ENCODE peak calls at places on chromosome 12, in four cellular contexts. S is tibial nerve; P is CD8-positive, alpha-beta memory T cell; E is lower lobe of right lung. I is an unnamed sample. For H3K9me3 and H3K36me3, the result is how much of the 10 kb centered on the place peaks cover.

GRCh38 chr12:29561736-29562135 is 64.2 kb upstream of the OVCH1 start:
- DNase-seq in P (no peak), S (no peak), E (no peak), I (no peak)

GRCh38 chr12:49609875-49610154 is 4.4 kb upstream of the FAM186B start:
- DNase-seq in E (no peak), P (no peak), S (no peak), I (no peak)

GRCh38 chr12:6345319-6346071 is 3.6 kb upstream of the TNFRSF1A start:
- DNase-seq in E (no peak), S (no peak), P (no peak), I (no peak)

GRCh38 chr12:27777141-27777540 is 2.9 kb upstream of the KLHL42 start:
- DNase-seq in S (no peak), P (no peak), E (no peak), I (no peak)

GRCh38 chr12:85468356-85469157 is 188.5 kb downstream of the ALX1 start:
- DNase-seq in E (peak), P (peak), S (peak), I (no peak)

GRCh38 chr12:118689793-118690192 is 291.5 kb upstream of the SRRM4 start:
- DNase-seq in E (no peak), S (no peak), P (no peak), I (no peak)

GRCh38 chr12:20018406-20018805 is 349.9 kb upstream of the PDE3A start:
- DNase-seq in E (no peak), S (no peak), P (no peak), I (no peak)

GRCh38 chr12:113159937-113160336 is 10.4 kb downstream of the CFAP73 start:
- DNase-seq in S (no peak), E (no peak), P (no peak), I (no peak)

GRCh38 chr12:78146365-78146772 is 315.7 kb downstream of the NAV3 start:
- DNase-seq in E (no peak), S (no peak), P (no peak), I (no peak)

GRCh38 chr12:121939190-121939589 is 20.8 kb downstream of the CFAP251 start:
- DNase-seq in S (no peak), E (no peak), P (no peak), I (no peak)

GRCh38 chr12:103600967-103601728 is 14.1 kb downstream of the STAB2 start:
- DNase-seq in P (no peak), E (no peak), S (no peak), I (no peak)

GRCh38 chr12:51828951-51829581 is 19.5 kb downstream of the FIGNL2 start:
- DNase-seq in P (no peak), E (no peak), S (no peak), I (no peak)

GRCh38 chr12:106750524-106750923 is 24.0 kb upstream of the RIC8B start:
- DNase-seq in S (no peak), P (no peak), E (no peak), I (no peak)

GRCh38 chr12:60803147-60803546 is 1207.3 kb downstream of the SLC16A7 start:
- DNase-seq in S (no peak), P (no peak), E (no peak), I (no peak)

GRCh38 chr12:99915251-99916082 is 69.3 kb downstream of the ANKS1B start:
- DNase-seq in P (no peak), E (no peak), S (no peak), I (no peak)

GRCh38 chr12:17928708-17929366 is 161.2 kb downstream of the RERGL start:
- DNase-seq in P (no peak), E (no peak), S (no peak), I (no peak)

GRCh38 chr12:102676812-102677211 is 196.4 kb upstream of the IGF1 start:
- DNase-seq in S (no peak), E (no peak), P (no peak), I (no peak)

GRCh38 chr12:32889073-32889760 is 7.4 kb downstream of the PKP2 start:
- DNase-seq in P (no peak), E (no peak), S (no peak), I (no peak)

GRCh38 chr12:49944718-49945117 is 5.8 kb upstream of the AQP2 start:
- DNase-seq in E (no peak), P (no peak), S (no peak), I (no peak)

GRCh38 chr12:11347810-11348209 is 37.6 kb upstream of the PRB4 start:
- DNase-seq in E (no peak), P (no peak), S (no peak), I (no peak)

GRCh38 chr12:122963928-122964240 is 2.4 kb downstream of the ABCB9 start:
- DNase-seq in S (no peak), P (no peak), E (no peak), I (peak)

DNA sequence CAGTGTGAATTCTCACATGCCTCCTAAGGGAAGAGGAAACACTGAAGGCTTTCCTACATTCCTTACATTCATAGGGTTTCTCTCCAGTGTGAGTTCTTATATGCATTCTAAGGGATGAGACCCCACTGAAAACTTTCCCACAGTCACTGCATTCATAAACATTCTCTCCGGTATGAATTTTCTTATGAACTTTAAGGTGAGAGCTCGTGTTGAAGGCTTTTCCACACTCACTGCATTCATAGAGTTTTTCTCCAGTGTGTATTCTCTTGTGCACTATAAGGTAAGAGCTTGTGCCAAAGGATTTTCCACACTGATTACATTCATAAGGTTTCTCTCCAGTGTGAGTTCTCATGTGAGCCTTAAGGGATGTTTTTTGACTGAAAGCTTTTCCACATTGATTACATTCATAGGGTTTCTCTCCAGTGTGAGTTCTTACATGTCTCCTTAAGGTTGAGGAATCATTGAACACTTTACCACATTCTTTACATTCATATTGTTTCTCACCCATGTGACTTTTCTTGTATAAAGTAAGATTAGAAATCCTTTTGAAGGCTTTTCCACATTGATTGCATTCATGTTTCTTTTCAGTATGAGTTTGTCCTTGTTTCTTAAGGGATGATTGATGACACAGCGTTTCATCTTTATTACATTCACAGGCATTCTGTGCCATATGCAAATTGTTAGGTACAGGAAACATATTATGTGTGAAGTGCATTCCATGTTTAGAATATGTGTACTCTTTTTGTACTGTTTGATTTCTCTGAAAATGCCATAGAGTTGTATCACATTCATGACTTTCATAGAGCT is 9.5 kb downstream of the ZNF891 start:
- DNase-seq in S (no peak), E (no peak), P (no peak), I (no peak)
- H3K9me3 ChIP-seq in S (under half), E (half or more), P (half or more), I (half or more)

GRCh38 chr12:885701-886100 is 63.8 kb downstream of the RAD52 start:
- DNase-seq in P (no peak), E (no peak), S (no peak), I (no peak)
- H3K36me3 ChIP-seq in P (half or more), E (half or more), S (under half), I (under half)

GRCh38 chr12:47615711-47616110 is 90.1 kb downstream of the RPAP3 start:
- DNase-seq in S (no peak), P (no peak), E (no peak), I (no peak)

GRCh38 chr12:47609806-47610205 is 96.0 kb downstream of the RPAP3 start:
- DNase-seq in E (no peak), S (no peak), P (no peak), I (no peak)

GRCh38 chr12:47612953-47613352 is 92.9 kb downstream of the RPAP3 start:
- DNase-seq in P (no peak), S (no peak), E (no peak), I (no peak)

GRCh38 chr12:47614521-47614920 is 91.3 kb downstream of the RPAP3 start:
- DNase-seq in E (no peak), P (no peak), S (no peak), I (no peak)

GRCh38 chr12:47610847-47611246 is 95.0 kb downstream of the RPAP3 start:
- DNase-seq in E (no peak), S (no peak), P (no peak), I (no peak)
- H3K9me3 ChIP-seq in E (under half), S (under half), P (under half), I (under half)

GRCh38 chr12:120138366-120138765 is 21.8 kb upstream of the RAB35 start:
- DNase-seq in P (no peak), E (no peak), S (no peak), I (no peak)

GRCh38 chr12:120132863-120133385 is 16.4 kb upstream of the RAB35 start:
- DNase-seq in S (no peak), E (no peak), P (no peak), I (no peak)

GRCh38 chr12:120137833-120138232 is 21.3 kb upstream of the RAB35 start:
- DNase-seq in P (no peak), S (no peak), E (no peak), I (no peak)

GRCh38 chr12:120134307-120134980 is 17.9 kb upstream of the RAB35 start:
- DNase-seq in S (no peak), P (no peak), E (no peak), I (no peak)

DNA sequence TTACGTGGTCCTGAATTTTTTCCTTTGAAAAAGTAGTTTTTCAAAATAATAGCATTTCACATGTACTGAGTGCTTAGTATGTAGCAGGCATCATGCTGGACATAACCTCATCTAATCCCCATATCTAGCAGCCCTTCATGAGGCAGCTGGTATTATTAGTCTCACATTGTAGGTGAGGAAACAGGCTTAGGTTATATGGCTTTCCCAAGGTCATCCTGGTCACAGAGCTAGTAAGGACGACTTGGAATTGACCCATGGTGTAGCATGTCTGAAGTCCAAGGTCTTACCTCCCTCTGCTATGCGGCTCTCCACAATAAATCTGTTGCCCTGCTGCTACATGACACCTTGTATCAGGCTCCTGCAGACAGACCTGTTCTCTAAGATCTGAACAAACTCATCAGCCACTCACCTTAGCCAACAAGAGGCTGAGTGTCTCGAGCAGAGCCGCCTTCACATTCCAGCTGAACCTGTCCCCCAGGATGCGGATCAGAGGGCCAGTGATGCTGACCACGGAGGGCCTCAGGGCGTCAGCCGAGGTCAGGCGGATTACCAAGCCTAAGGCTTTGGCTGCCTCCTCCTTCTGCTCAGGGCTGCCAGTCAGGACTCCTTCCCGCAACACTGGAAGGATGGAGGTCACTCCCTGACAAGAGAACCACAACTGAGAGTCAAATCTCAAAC is 19.7 kb upstream of the RAB35 start:
- DNase-seq in E (no peak), P (no peak), S (no peak), I (no peak)
- H3K36me3 ChIP-seq in E (half or more), P (half or more), S (under half), I (under half)

DNA sequence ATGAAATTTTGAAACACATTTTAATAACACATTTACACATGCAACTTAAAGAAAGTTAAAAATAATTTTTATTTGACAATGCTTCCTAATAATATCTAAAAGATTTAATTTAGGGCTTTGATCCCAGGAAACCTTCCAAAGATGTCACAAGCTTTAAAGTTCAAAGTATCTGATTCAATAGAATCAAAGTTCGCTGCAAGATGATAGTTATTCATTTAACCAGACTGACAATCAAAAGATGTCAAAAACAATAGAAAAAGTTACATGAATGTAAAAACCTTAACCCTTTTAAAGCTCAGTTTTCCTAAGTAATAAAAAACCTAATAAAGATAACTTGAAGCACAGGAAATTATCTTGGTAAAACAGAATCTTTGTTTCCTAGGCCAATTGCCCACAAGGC is 67.7 kb downstream of the SDR9C7 start:
- DNase-seq in P (no peak), E (no peak), S (no peak), I (no peak)
- H3K9me3 ChIP-seq in P (under half), E (under half), S (under half), I (half or more)

GRCh38 chr12:124338876-124339603 is 44.1 kb downstream of the RFLNA start:
- DNase-seq in S (no peak), E (no peak), P (no peak), I (no peak)
- H3K36me3 ChIP-seq in S (under half), E (half or more), P (under half), I (under half)

GRCh38 chr12:52951640-52952039 is 2.7 kb downstream of the KRT18 start:
- DNase-seq in P (no peak), E (no peak), S (no peak), I (no peak)

GRCh38 chr12:52951126-52951525 is 2.2 kb downstream of the KRT18 start:
- DNase-seq in S (no peak), P (no peak), E (no peak), I (no peak)

GRCh38 chr12:52950553-52950952 is 1.6 kb downstream of the KRT18 start:
- DNase-seq in S (no peak), P (no peak), E (no peak), I (no peak)

GRCh38 chr12:52952082-52952801 is 3.3 kb downstream of the KRT18 start:
- DNase-seq in P (no peak), S (no peak), E (peak), I (peak)

DNA sequence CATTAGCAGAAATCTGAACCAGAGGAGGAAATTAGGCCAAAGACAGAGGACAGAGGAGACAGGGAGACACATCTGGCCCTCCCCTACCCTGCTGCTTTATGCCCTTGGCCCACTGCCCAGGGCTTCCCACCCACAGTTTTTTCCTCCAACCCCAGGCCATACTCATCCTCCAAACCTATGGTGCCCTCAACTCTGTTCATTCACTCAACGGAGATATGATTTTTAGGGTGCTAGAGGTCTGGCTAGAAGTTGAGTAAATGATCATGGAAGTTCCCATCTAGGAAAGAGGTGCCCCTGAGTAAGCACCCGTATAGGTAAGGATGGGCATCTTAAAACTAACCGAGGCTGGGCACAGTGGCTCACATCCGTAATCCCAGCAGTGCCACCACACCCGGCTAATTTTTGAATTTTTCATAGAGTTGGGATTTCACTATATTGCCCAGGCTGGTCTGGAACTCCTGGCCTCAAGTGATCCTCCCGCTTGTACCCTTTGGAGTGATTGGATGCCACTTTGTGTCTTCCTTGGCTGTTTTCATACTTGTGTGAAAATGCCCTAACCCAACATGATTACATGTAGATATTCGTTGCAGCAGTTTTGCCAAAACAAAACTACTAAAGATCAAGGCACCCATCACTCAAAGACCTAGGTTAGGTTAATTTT is 4.4 kb downstream of the KRT18 start:
- DNase-seq in E (no peak), S (no peak), P (no peak), I (no peak)
- H3K9me3 ChIP-seq in E (under half), S (under half), P (under half), I (under half)

GRCh38 chr12:132851465-132851864 is 22.8 kb upstream of the GOLGA3 start:
- DNase-seq in E (no peak), P (no peak), S (no peak), I (no peak)

GRCh38 chr12:132848521-132848920 is 19.9 kb upstream of the GOLGA3 start:
- DNase-seq in P (no peak), S (no peak), E (no peak), I (no peak)

GRCh38 chr12:132850291-132850690 is 21.6 kb upstream of the GOLGA3 start:
- DNase-seq in S (no peak), E (no peak), P (no peak), I (no peak)

GRCh38 chr12:132852496-132852895 is 23.8 kb upstream of the GOLGA3 start:
- DNase-seq in P (no peak), E (no peak), S (no peak), I (no peak)

DNA sequence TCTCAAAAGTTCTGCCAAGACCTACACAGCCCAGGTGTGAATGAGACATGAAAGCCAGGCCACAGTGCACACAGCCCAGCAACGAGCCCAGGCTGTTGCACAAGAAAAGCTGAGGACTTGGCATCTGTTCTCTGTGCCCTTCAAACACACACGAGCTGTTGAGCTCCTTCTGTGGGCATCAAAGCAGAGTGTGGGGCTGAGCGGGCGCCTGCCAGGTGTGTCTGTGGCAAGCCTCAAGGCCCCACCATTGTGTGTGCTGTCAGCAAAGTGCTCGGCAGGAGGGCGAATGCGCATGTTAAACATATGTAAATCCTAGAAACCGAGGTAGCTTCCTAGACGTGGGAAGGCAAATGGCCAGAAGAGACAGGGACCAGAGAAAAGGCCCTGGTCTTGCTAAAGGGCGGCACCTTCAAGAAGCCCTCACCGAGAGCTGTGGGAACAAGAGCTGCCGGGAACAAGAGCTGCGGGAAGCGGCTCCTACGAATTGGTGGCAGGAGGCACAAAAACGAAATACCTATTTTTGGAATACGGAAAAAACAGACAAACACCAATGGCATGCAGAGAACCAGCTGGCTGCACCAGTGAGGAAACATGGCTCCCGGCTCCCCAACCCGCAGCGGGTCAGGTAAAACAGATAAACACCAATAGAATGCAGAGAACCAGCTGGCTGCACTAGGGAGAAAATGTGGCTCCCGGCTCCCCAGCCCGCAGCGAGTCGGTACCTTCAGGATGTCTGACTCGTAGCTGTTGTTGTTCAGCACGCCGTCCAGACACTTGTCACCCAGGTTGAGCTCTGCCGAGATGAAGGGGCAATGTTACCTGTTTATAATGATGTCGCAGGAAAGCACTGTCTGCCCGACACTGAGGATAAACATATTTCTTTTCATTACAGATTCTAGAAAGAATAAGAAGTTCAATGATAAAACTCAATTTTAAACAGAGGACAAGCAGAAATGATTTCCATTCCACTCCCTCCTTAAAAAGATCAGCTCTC is 19.0 kb upstream of the GOLGA3 start:
- DNase-seq in S (no peak), P (peak), E (no peak), I (no peak)
- H3K36me3 ChIP-seq in S (under half), P (under half), E (half or more), I (under half)

DNA sequence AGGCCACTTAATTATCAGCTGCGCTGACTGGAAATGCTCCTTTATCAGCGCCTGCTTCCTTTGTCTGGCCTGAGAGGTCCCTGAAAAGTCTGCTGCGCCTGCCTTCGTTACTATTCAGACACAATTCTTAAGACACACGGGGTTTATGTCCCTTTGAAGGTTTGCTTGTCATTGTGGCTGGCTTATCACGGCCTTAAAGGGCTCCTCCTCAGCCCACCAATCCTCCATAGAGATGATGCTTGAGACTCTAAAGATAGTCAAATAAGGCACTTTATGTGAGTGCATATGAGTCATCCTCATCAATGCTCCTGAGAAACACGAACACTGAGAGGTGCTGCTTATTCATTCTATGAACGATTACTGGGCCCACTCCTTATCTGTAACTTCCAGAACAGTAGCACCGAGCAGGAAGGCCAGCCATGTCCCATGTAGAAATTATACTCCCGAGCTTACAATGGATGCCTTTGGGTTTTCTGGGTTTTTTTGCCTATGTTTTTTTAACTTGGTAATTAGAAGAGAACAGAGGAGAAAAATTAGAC is 1268.2 kb upstream of the TMEM132C start:
- DNase-seq in P (no peak), E (no peak), S (no peak), I (no peak)
- H3K9me3 ChIP-seq in P (under half), E (under half), S (under half), I (under half)

I was measured in mucosa of descending colon.